ENCODE peak calls at places on chromosomes 11 and 22, in eight cellular contexts. Q is HEK293T; Z is activated effector memory CD4-positive, alpha-beta T cell treated with anti-CD3 and anti-CD28 coated beads, Interleukin-2, amount 50 U/mL, for 16 hours; E is ACHN; O is GM18507; G is stimulated activated CD4-positive, alpha-beta T cell treated with anti-CD3 and anti-CD28 coated beads, Interleukin-15, amount 100 ng/mL, for 24 hours; U is GM06990; S is EL. I is an unnamed sample.

GRCh38 chr11:118605116-118605867 is 2.1 kb upstream of the PHLDB1 start:
- DNase-seq in Q (no peak), Z (no peak), E (no peak), O (no peak), G (no peak), U (no peak), S (peak), I (peak)

GRCh38 chr11:26944866-26945664 is 48.8 kb upstream of the FIBIN start:
- DNase-seq in Q (no peak), Z (no peak), E (no peak), O (no peak), G (no peak), U (no peak), S (peak), I (no peak)

GRCh38 chr11:102079625-102080024 is 30.6 kb upstream of the YAP1 start:
- DNase-seq in Q (no peak), Z (no peak), E (no peak), O (no peak), G (no peak), U (no peak), S (no peak), I (no peak)

GRCh38 chr11:65420506-65421203 is 1.9 kb upstream of the NEAT1 start:
- DNase-seq in Q (no peak), Z (peak), E (no peak), O (no peak), G (no peak), U (no peak), S (no peak), I (no peak)

GRCh38 chr11:4619514-4619913 is 11.5 kb upstream of the TRIM68 start:
- DNase-seq in Q (no peak), Z (no peak), E (no peak), O (no peak), G (no peak), U (no peak), S (no peak), I (no peak)

GRCh38 chr11:7896026-7896785 is 34.9 kb downstream of the OR10A6 start:
- DNase-seq in Q (no peak), Z (no peak), E (no peak), O (no peak), G (no peak), U (no peak), S (peak), I (no peak)

GRCh38 chr11:115362997-115363396 is 141.2 kb downstream of the CADM1 start:
- DNase-seq in Q (no peak), Z (no peak), E (no peak), O (no peak), G (no peak), U (no peak), S (no peak), I (no peak)

GRCh38 chr22:21455334-21456089 is 11.7 kb upstream of the TMEM191C start:
- DNase-seq in Q (no peak), Z (peak), E (no peak), O (no peak), G (no peak), U (no peak), S (no peak), I (no peak)

GRCh38 chr11:20474176-20474950 is 86.8 kb downstream of the PRMT3 start:
- DNase-seq in Q (no peak), Z (no peak), E (no peak), O (no peak), G (no peak), U (peak), S (no peak), I (no peak)

GRCh38 chr11:133383689-133384088 is 148.6 kb downstream of the OPCML start:
- DNase-seq in Q (no peak), Z (no peak), E (no peak), O (no peak), G (no peak), U (no peak), S (no peak), I (no peak)

GRCh38 chr22:44755000-44755399 is 2.6 kb downstream of the ARHGAP8 start:
- DNase-seq in Q (no peak), Z (no peak), E (no peak), O (no peak), G (no peak), U (no peak), S (no peak), I (no peak)

GRCh38 chr22:49929553-49929979 is 11.1 kb downstream of the CRELD2 start:
- DNase-seq in Q (peak), Z (peak), E (peak), O (peak), G (peak), U (peak), S (peak), I (peak)

GRCh38 chr22:44795701-44796630 is 43.6 kb downstream of the ARHGAP8 start:
- DNase-seq in Q (no peak), Z (no peak), E (no peak), O (no peak), G (no peak), U (no peak), S (no peak), I (no peak)

GRCh38 chr11:2301631-2302272 is at the start of the genes C11orf21 and TSPAN32:
- DNase-seq in Q (no peak), Z (peak), E (no peak), O (peak), G (peak), U (no peak), S (peak), I (peak)

GRCh38 chr11:57473208-57473930 is 13.0 kb downstream of the RTN4RL2 start:
- DNase-seq in Q (no peak), Z (no peak), E (no peak), O (no peak), G (no peak), U (no peak), S (no peak), I (peak)

GRCh38 chr11:128904872-128905344 is 13.8 kb downstream of the KCNJ5 start:
- DNase-seq in Q (peak), Z (no peak), E (no peak), O (peak), G (no peak), U (no peak), S (peak), I (peak)

GRCh38 chr11:103703437-103703836 is 333.0 kb upstream of the DDI1 start:
- DNase-seq in Q (no peak), Z (no peak), E (no peak), O (no peak), G (no peak), U (no peak), S (no peak), I (no peak)

GRCh38 chr11:115193931-115194797 is 310.1 kb downstream of the CADM1 start:
- DNase-seq in Q (no peak), Z (no peak), E (no peak), O (peak), G (no peak), U (no peak), S (no peak), I (no peak)

GRCh38 chr11:116853461-116854073 is 16.1 kb upstream of the APOA1 start:
- DNase-seq in Q (no peak), Z (peak), E (peak), O (peak), G (peak), U (peak), S (peak), I (no peak)

GRCh38 chr22:28674121-28674563 is 5.5 kb downstream of the TTC28 start:
- DNase-seq in Q (no peak), Z (no peak), E (peak), O (peak), G (peak), U (peak), S (peak), I (peak)

GRCh38 chr22:39244073-39244495 is 698 bp downstream of the PDGFB start:
- DNase-seq in Q (no peak), Z (no peak), E (peak), O (no peak), G (no peak), U (no peak), S (peak), I (no peak)

GRCh38 chr11:30196400-30197206 is 34.2 kb upstream of the FSHB start:
- DNase-seq in Q (peak), Z (peak), E (peak), O (peak), G (peak), U (peak), S (peak), I (peak)

GRCh38 chr11:115990004-115990447 is 485.8 kb upstream of the CADM1 start:
- DNase-seq in Q (peak), Z (no peak), E (no peak), O (no peak), G (no peak), U (peak), S (no peak), I (peak)

GRCh38 chr11:134584706-134585445 is 172.8 kb upstream of the B3GAT1 start:
- DNase-seq in Q (no peak), Z (no peak), E (no peak), O (no peak), G (no peak), U (no peak), S (no peak), I (no peak)

GRCh38 chr11:68321293-68322030 is 9.1 kb downstream of the LRP5 start:
- DNase-seq in Q (no peak), Z (no peak), E (no peak), O (no peak), G (no peak), U (no peak), S (no peak), I (no peak)

GRCh38 chr11:94647926-94648325 is 80.8 kb downstream of the PIWIL4 start:
- DNase-seq in Q (no peak), Z (no peak), E (no peak), O (no peak), G (no peak), U (no peak), S (no peak), I (no peak)

GRCh38 chr11:39220069-39220468 is 2239.4 kb downstream of the LRRC4C start:
- DNase-seq in Q (no peak), Z (no peak), E (no peak), O (no peak), G (no peak), U (no peak), S (no peak), I (no peak)

GRCh38 chr22:19872779-19873137 is 18.1 kb upstream of the GNB1L start:
- DNase-seq in Q (no peak), Z (peak), E (no peak), O (no peak), G (no peak), U (no peak), S (no peak), I (no peak)

GRCh38 chr11:122100222-122101080 is 15.6 kb downstream of the BLID start:
- DNase-seq in Q (no peak), Z (no peak), E (no peak), O (no peak), G (peak), U (no peak), S (peak), I (no peak)

GRCh38 chr22:42114721-42115120 is 15.9 kb downstream of the CYP2D6 start:
- DNase-seq in Q (peak), Z (no peak), E (peak), O (no peak), G (no peak), U (no peak), S (peak), I (no peak)

GRCh38 chr22:37330200-37331033 is 48.1 kb downstream of the CYTH4 start:
- DNase-seq in Q (peak), Z (peak), E (peak), O (peak), G (peak), U (peak), S (peak), I (peak)

GRCh38 chr11:11243790-11244469 is 109.1 kb downstream of the CSNK2A3 start:
- DNase-seq in Q (peak), Z (peak), E (no peak), O (no peak), G (peak), U (peak), S (no peak), I (peak)

GRCh38 chr11:101321222-101321621 is 191.6 kb upstream of the PGR start:
- DNase-seq in Q (no peak), Z (no peak), E (no peak), O (no peak), G (no peak), U (no peak), S (peak), I (no peak)

GRCh38 chr22:42301072-42301741 is 30.8 kb upstream of the TCF20 start:
- DNase-seq in Q (no peak), Z (no peak), E (no peak), O (no peak), G (no peak), U (no peak), S (no peak), I (no peak)

GRCh38 chr11:110774138-110775014 is 62.1 kb upstream of the ARHGAP20 start:
- DNase-seq in Q (no peak), Z (no peak), E (no peak), O (no peak), G (no peak), U (no peak), S (no peak), I (no peak)

GRCh38 chr11:115409691-115410220 is 94.5 kb downstream of the CADM1 start:
- DNase-seq in Q (peak), Z (no peak), E (no peak), O (no peak), G (no peak), U (no peak), S (no peak), I (no peak)

GRCh38 chr11:48024635-48025071 is 44.3 kb downstream of the PTPRJ start:
- DNase-seq in Q (no peak), Z (no peak), E (no peak), O (no peak), G (no peak), U (no peak), S (no peak), I (no peak)

GRCh38 chr11:78218707-78219492 is 30.2 kb downstream of the USP35 start:
- DNase-seq in Q (no peak), Z (no peak), E (no peak), O (no peak), G (no peak), U (no peak), S (no peak), I (no peak)

GRCh38 chr22:46776486-46776826 is 14.0 kb downstream of the TBC1D22A start:
- DNase-seq in Q (no peak), Z (no peak), E (no peak), O (no peak), G (no peak), U (no peak), S (no peak), I (no peak)